ENCODE peak calls at places on chromosome 17, in eight cellular contexts. H is HAP-1, O is prostate gland, W is kidney epithelial cell, J is heart left ventricle, L is HCT116, I is cardiac muscle cell, K is psoas muscle. X is an unnamed sample.
A peak's percentile ranks its signal among the peaks of the same experiment; 100 is the strongest.

GRCh38 chr17:82633343-82633742 is 14.9 kb downstream of the WDR45B start:
- DNase-seq in L (no peak), O (no peak), H (no peak), W (no peak), J (no peak), K (no peak), I (no peak), X (no peak)

GRCh38 chr17:73293480-73293911 is 18.3 kb downstream of the CDC42EP4 start:
- DNase-seq in J (no peak), W (peak; percentile 95), H (no peak), I (peak; percentile 83), K (peak; percentile 76), O (peak; percentile 78), L (peak; percentile 78), X (no peak)

GRCh38 chr17:29844339-29845048 is 85.5 kb downstream of the SSH2 start:
- DNase-seq in K (no peak), H (peak; percentile 49), W (no peak), J (no peak), I (peak; percentile 76), O (no peak), L (no peak), X (no peak)

GRCh38 chr17:20612635-20613034 is 33.1 kb downstream of the CDRT15L2 start:
- DNase-seq in O (no peak), W (no peak), L (no peak), K (no peak), I (no peak), J (no peak), H (no peak), X (no peak)

GRCh38 chr17:8436169-8436932 is 667 bp downstream of the NDEL1 start:
- DNase-seq in W (no peak), O (peak; percentile 41), L (peak; percentile 19), K (peak; percentile 72), J (peak; percentile 82), I (peak; percentile 55), H (peak; percentile 46), X (peak; percentile 11)

GRCh38 chr17:72122668-72123495 is 2.1 kb downstream of the SOX9 start:
- DNase-seq in I (peak; percentile 82), K (peak; percentile 26), L (no peak), W (no peak), O (no peak), H (no peak), J (no peak), X (no peak)

GRCh38 chr17:1709971-1710806 is at the start of gene TLCD2:
- DNase-seq in J (peak; percentile 84), I (peak; percentile 77), O (peak; percentile 71), K (peak; percentile 85), H (peak; percentile 64), L (peak; percentile 36), W (no peak), X (no peak)

GRCh38 chr17:50865060-50865867 is 890 bp downstream of the TOB1 start:
- DNase-seq in I (peak; percentile 54), H (peak; percentile 54), O (peak; percentile 60), W (no peak), J (peak; percentile 83), L (peak; percentile 34), K (peak; percentile 79), X (peak; percentile 28)

GRCh38 chr17:65228734-65229390 is 91.7 kb downstream of the RGS9 start:
- DNase-seq in I (peak; percentile 93), L (peak; percentile 28), H (peak; percentile 7), W (no peak), O (no peak), K (no peak), J (no peak), X (no peak)

GRCh38 chr17:68383443-68384321 is 73.6 kb downstream of the WIPI1 start:
- DNase-seq in O (no peak), H (no peak), I (peak; percentile 95), K (peak; percentile 47), J (no peak), L (peak; percentile 86), W (no peak), X (no peak)

GRCh38 chr17:61809816-61810392 is 53.4 kb downstream of the BRIP1 start:
- DNase-seq in K (no peak), I (peak; percentile 78), J (no peak), L (no peak), W (no peak), H (peak; percentile 31), O (no peak), X (no peak)

GRCh38 chr17:83106036-83106577 is 26.7 kb downstream of the METRNL start:
- DNase-seq in K (no peak), O (no peak), I (no peak), W (no peak), L (no peak), H (no peak), J (no peak), X (no peak)

GRCh38 chr17:75767881-75768280 is 2.9 kb upstream of the GALK1 start:
- DNase-seq in H (no peak), J (no peak), K (no peak), W (no peak), I (no peak), L (no peak), O (no peak), X (no peak)

GRCh38 chr17:57521606-57522435 is 223.3 kb downstream of the CCDC182 start:
- DNase-seq in W (no peak), I (no peak), J (no peak), K (no peak), H (no peak), O (no peak), L (no peak), X (no peak)

GRCh38 chr17:30995347-30995746 is 24.5 kb downstream of the RNF135 start:
- DNase-seq in K (no peak), H (no peak), J (no peak), O (no peak), L (no peak), W (no peak), I (no peak), X (no peak)

GRCh38 chr17:72079700-72080099 is 41.1 kb upstream of the SOX9 start:
- DNase-seq in H (no peak), L (no peak), I (no peak), W (no peak), K (no peak), J (no peak), O (peak; percentile 26), X (no peak)

GRCh38 chr17:68057531-68057952 is 22.0 kb downstream of the KPNA2 start:
- DNase-seq in H (no peak), I (peak; percentile 51), O (no peak), W (no peak), K (no peak), J (no peak), L (peak; percentile 32), X (no peak)

GRCh38 chr17:17722081-17722905 is 41.0 kb downstream of the RAI1 start:
- DNase-seq in K (no peak), W (no peak), O (no peak), J (no peak), I (no peak), H (no peak), L (no peak), X (no peak)

GRCh38 chr17:13947499-13947898 is 121.8 kb upstream of the COX10 start:
- DNase-seq in W (no peak), O (no peak), J (no peak), L (no peak), K (no peak), H (no peak), I (no peak), X (no peak)

GRCh38 chr17:71438631-71439146 is 682.1 kb upstream of the SOX9 start:
- DNase-seq in H (no peak), J (no peak), W (peak; percentile 98), L (peak; percentile 90), K (no peak), O (no peak), I (peak; percentile 80), X (no peak)

GRCh38 chr17:32136856-32137255 is 5.4 kb upstream of the RHOT1 start:
- DNase-seq in K (no peak), I (peak; percentile 17), W (no peak), H (no peak), L (no peak), O (no peak), J (no peak), X (no peak)

GRCh38 chr17:47205419-47205963 is 3.7 kb upstream of the MYL4 start:
- DNase-seq in I (peak; percentile 81), J (no peak), W (peak; percentile 96), H (no peak), O (peak; percentile 57), L (no peak), K (peak; percentile 38), X (no peak)

GRCh38 chr17:9200699-9201359 is 179.5 kb downstream of the NTN1 start:
- DNase-seq in L (no peak), I (no peak), K (no peak), W (no peak), H (no peak), J (no peak), O (no peak), X (no peak)

GRCh38 chr17:78783711-78784396 is 1.8 kb upstream of the CYTH1 start:
- DNase-seq in J (no peak), H (no peak), O (no peak), L (no peak), W (no peak), K (no peak), I (no peak), X (no peak)
- H3K4me3 ChIP-seq in J (no peak overlapping the region), H (no peak overlapping the region), O (no peak overlapping the region), L (no peak overlapping the region), W (no peak overlapping the region), K (no peak overlapping the region), I (no peak overlapping the region), X (no peak overlapping the region)

GRCh38 chr17:63772801-63773271 is 561 bp downstream of the CCDC47 start:
- DNase-seq in J (no peak), I (peak; percentile 32), W (no peak), L (no peak), H (peak; percentile 9), K (no peak), O (peak; percentile 9), X (no peak)

GRCh38 chr17:63775420-63775819 is 1.4 kb downstream of the DDX42 start:
- DNase-seq in J (no peak), H (peak; percentile 12), L (no peak), O (no peak), W (no peak), K (no peak), I (no peak), X (no peak)

GRCh38 chr17:63774982-63775290 is 966 bp downstream of the DDX42 start:
- DNase-seq in W (no peak), L (no peak), H (peak; percentile 20), J (no peak), I (no peak), O (no peak), K (no peak), X (no peak)

GRCh38 chr17:63773272-63774140 is at the start of gene CCDC47:
- DNase-seq in L (peak; percentile 100), I (peak; percentile 100), J (peak; percentile 99), O (peak; percentile 99), H (peak; percentile 98), W (peak; percentile 96), K (peak; percentile 98), X (peak; percentile 96)

GRCh38 chr17:63774141-63774981 is at the start of gene DDX42:
- DNase-seq in J (peak; percentile 93), O (peak; percentile 86), H (peak; percentile 8), K (peak; percentile 90), W (no peak), I (peak; percentile 70), L (no peak), X (peak; percentile 28)
- H3K4me3 ChIP-seq in J (peak within 1 kb of the TSS; percentile 98), O (peak within 1 kb of the TSS; percentile 93), H (peak within 1 kb of the TSS; percentile 76), K (peak within 1 kb of the TSS; percentile 89), W (peak within 1 kb of the TSS; percentile 95), I (peak within 1 kb of the TSS; percentile 93), L (peak within 1 kb of the TSS; percentile 83), X (peak within 1 kb of the TSS; percentile 91)

GRCh38 chr17:78307887-78308633 is 51.8 kb downstream of the SOCS3 start:
- DNase-seq in O (no peak), L (no peak), W (no peak), H (no peak), K (no peak), I (no peak), J (no peak), X (no peak)
- H3K4me3 ChIP-seq in O (no peak overlapping the region), L (no peak overlapping the region), W (no peak overlapping the region), H (no peak overlapping the region), K (no peak overlapping the region), I (no peak overlapping the region), J (no peak overlapping the region), X (no peak overlapping the region)

GRCh38 chr17:3003401-3004149 is 59.8 kb downstream of the OR1D5 start:
- DNase-seq in W (no peak), O (no peak), H (no peak), K (peak; percentile 35), J (peak; percentile 65), L (no peak), I (no peak), X (no peak)
- H3K4me3 ChIP-seq in W (no peak overlapping the region), O (no peak overlapping the region), H (no peak overlapping the region), K (peak overlapping the region; percentile 40), J (peak overlapping the region; percentile 21), L (peak overlapping the region; percentile 9), I (no peak overlapping the region), X (no peak overlapping the region)